ENCODE peak calls at places on chromosomes 12 and 14, in nine cellular contexts. S, X, L, P, U, H, K, M and Q are unnamed samples.
A peak's percentile ranks its signal among the peaks of the same experiment; 100 is the strongest.

GRCh38 chr12:25723286-25723685 is 170.2 kb upstream of the LMNTD1 start:
- DNase-seq in U (no peak), M (no peak), S (no peak), L (peak; percentile 77), P (no peak), X (no peak), K (no peak), H (no peak), Q (no peak)

GRCh38 chr14:59254911-59255545 is 66.6 kb downstream of the DAAM1 start:
- DNase-seq in K (no peak), U (no peak), L (peak; percentile 21), P (no peak), M (no peak), S (no peak), X (no peak), H (no peak), Q (no peak)

GRCh38 chr12:85794551-85794950 is 41.7 kb downstream of the RASSF9 start:
- DNase-seq in H (no peak), L (peak; percentile 87), M (no peak), S (no peak), K (no peak), X (no peak), P (no peak), U (no peak), Q (no peak)

GRCh38 chr12:13095266-13095995 is 8.0 kb downstream of the GSG1 start:
- DNase-seq in M (no peak), K (no peak), H (no peak), L (no peak), X (no peak), P (no peak), S (no peak), U (no peak), Q (no peak)

GRCh38 chr12:62347922-62348650 is 87.9 kb downstream of the USP15 start:
- DNase-seq in X (peak; percentile 32), M (no peak), U (no peak), K (no peak), H (no peak), L (peak; percentile 43), P (no peak), S (no peak), Q (no peak)

GRCh38 chr12:67068204-67068731 is 200.9 kb upstream of the CAND1 start:
- DNase-seq in L (peak; percentile 53), P (no peak), S (no peak), M (peak; percentile 10), K (no peak), X (no peak), U (no peak), H (no peak), Q (no peak)

GRCh38 chr14:50521912-50522341 is 10.4 kb downstream of the MAP4K5 start:
- DNase-seq in U (no peak), K (no peak), P (no peak), H (no peak), X (no peak), M (no peak), L (peak; percentile 57), S (no peak), Q (no peak)

GRCh38 chr14:22434901-22435565 is 154.0 kb downstream of the DAD1 start:
- DNase-seq in M (no peak), X (no peak), H (no peak), P (no peak), U (no peak), L (no peak), K (no peak), S (no peak), Q (no peak)

GRCh38 chr14:97350894-97351713 is 553.9 kb downstream of the VRK1 start:
- DNase-seq in L (no peak), M (no peak), K (no peak), P (no peak), H (no peak), U (no peak), X (no peak), S (no peak), Q (no peak)

GRCh38 chr12:112226768-112227167 is 101.4 kb downstream of the TRAFD1 start:
- DNase-seq in H (no peak), U (no peak), P (no peak), M (no peak), L (no peak), S (no peak), K (no peak), X (no peak), Q (no peak)

GRCh38 chr12:11886339-11886738 is 184.4 kb upstream of the BCL2L14 start:
- DNase-seq in H (no peak), K (no peak), S (no peak), P (no peak), L (no peak), X (no peak), M (no peak), U (no peak), Q (no peak)

GRCh38 chr14:92309968-92310367 is 13.0 kb upstream of the SLC24A4 start:
- DNase-seq in U (no peak), L (no peak), K (no peak), M (no peak), P (no peak), X (no peak), S (no peak), H (no peak), Q (no peak)

GRCh38 chr12:47391566-47391965 is 311.8 kb upstream of the AMIGO2 start:
- DNase-seq in L (no peak), U (no peak), S (peak; percentile 80), X (no peak), P (peak; percentile 37), M (no peak), K (peak; percentile 78), H (peak; percentile 41), Q (no peak)

GRCh38 chr14:49546766-49547165 is 39.4 kb downstream of the RPS29 start:
- DNase-seq in U (no peak), S (no peak), H (no peak), X (no peak), L (peak; percentile 12), M (no peak), P (no peak), K (no peak), Q (no peak)

GRCh38 chr12:124123432-124124015 is 150.5 kb downstream of the ZNF664 start:
- DNase-seq in H (no peak), P (no peak), L (peak; percentile 7), K (no peak), S (no peak), U (no peak), M (no peak), X (no peak), Q (no peak)

GRCh38 chr14:103216399-103216798 is 93.1 kb downstream of the TNFAIP2 start:
- DNase-seq in S (no peak), X (no peak), P (no peak), U (no peak), K (no peak), H (no peak), M (no peak), L (no peak), Q (no peak)

GRCh38 chr14:105857816-105858675 is 331.7 kb downstream of the TMEM121 start:
- DNase-seq in L (no peak), M (no peak), S (no peak), X (no peak), U (peak; percentile 43), H (no peak), P (no peak), K (peak; percentile 79), Q (peak; percentile 44)

GRCh38 chr14:71833476-71833875 is 98.8 kb upstream of the RGS6 start:
- DNase-seq in L (no peak), X (no peak), S (no peak), P (no peak), M (no peak), U (no peak), K (no peak), H (no peak), Q (no peak)

GRCh38 chr12:114666746-114667668 is 17.0 kb downstream of the TBX3 start:
- DNase-seq in X (no peak), U (no peak), M (no peak), K (no peak), H (no peak), L (no peak), S (no peak), P (no peak), Q (no peak)

GRCh38 chr14:101077511-101078074 is 174.1 kb upstream of the RTL1 start:
- DNase-seq in U (peak; percentile 40), M (no peak), X (no peak), P (no peak), H (no peak), L (peak; percentile 66), K (peak; percentile 9), S (no peak), Q (peak; percentile 32)

GRCh38 chr14:23034498-23035302 is at the start of gene PSMB5:
- DNase-seq in P (no peak), U (peak; percentile 91), S (peak; percentile 90), K (peak; percentile 91), H (peak; percentile 75), X (peak; percentile 91), M (peak; percentile 88), L (peak; percentile 96), Q (peak; percentile 89)

GRCh38 chr14:86954623-86955022 is 1038.4 kb downstream of the GALC start:
- DNase-seq in K (no peak), P (no peak), X (no peak), L (no peak), U (no peak), M (no peak), S (no peak), H (no peak), Q (no peak)